ENCODE peak calls at places on chromosomes 13 and 19, in six cellular contexts. One of them, this sample, is unnamed.

GRCh38 chr19:16036397-16036925 is 39.8 kb upstream of the TPM4 start:
- DNase-seq in AG10803: no peak
- DNase-seq in stimulated activated CD4-positive, alpha-beta T cell treated with anti-CD3 and anti-CD28 coated beads, Interleukin-4, amount 100 ng/mL, for 48 hours: no peak
- DNase-seq in BJ: no peak
- DNase-seq in mucosa of descending colon: no peak
- DNase-seq in mucosa of gallbladder: no peak
- DNase-seq in this sample: no peak

GRCh38 chr19:55838906-55839305 is 2.6 kb downstream of the NLRP4 start:
- DNase-seq in AG10803: no peak
- DNase-seq in stimulated activated CD4-positive, alpha-beta T cell treated with anti-CD3 and anti-CD28 coated beads, Interleukin-4, amount 100 ng/mL, for 48 hours: no peak
- DNase-seq in BJ: no peak
- DNase-seq in mucosa of descending colon: no peak
- DNase-seq in mucosa of gallbladder: no peak
- DNase-seq in this sample: no peak

GRCh38 chr19:45523642-45524256 is 16.5 kb downstream of the VASP start:
- DNase-seq in AG10803: peak; percentile 82
- DNase-seq in stimulated activated CD4-positive, alpha-beta T cell treated with anti-CD3 and anti-CD28 coated beads, Interleukin-4, amount 100 ng/mL, for 48 hours: peak; percentile 64
- DNase-seq in BJ: no peak
- DNase-seq in mucosa of descending colon: peak; percentile 79
- DNase-seq in mucosa of gallbladder: peak; percentile 83
- DNase-seq in this sample: peak; percentile 86

GRCh38 chr19:41641879-41642485 is 15.1 kb upstream of the CEACAM4 start:
- DNase-seq in AG10803: peak; percentile 49
- DNase-seq in stimulated activated CD4-positive, alpha-beta T cell treated with anti-CD3 and anti-CD28 coated beads, Interleukin-4, amount 100 ng/mL, for 48 hours: peak; percentile 62
- DNase-seq in BJ: no peak
- DNase-seq in mucosa of descending colon: no peak
- DNase-seq in mucosa of gallbladder: peak; percentile 78
- DNase-seq in this sample: peak; percentile 52

GRCh38 chr13:23443110-23443509 is 9.6 kb upstream of the SACS start:
- DNase-seq in AG10803: no peak
- DNase-seq in stimulated activated CD4-positive, alpha-beta T cell treated with anti-CD3 and anti-CD28 coated beads, Interleukin-4, amount 100 ng/mL, for 48 hours: no peak
- DNase-seq in BJ: no peak
- DNase-seq in mucosa of descending colon: no peak
- DNase-seq in mucosa of gallbladder: no peak
- DNase-seq in this sample: no peak

GRCh38 chr19:47447470-47448359 is 24.0 kb downstream of the SLC8A2 start:
- DNase-seq in AG10803: no peak
- DNase-seq in stimulated activated CD4-positive, alpha-beta T cell treated with anti-CD3 and anti-CD28 coated beads, Interleukin-4, amount 100 ng/mL, for 48 hours: peak; percentile 83
- DNase-seq in BJ: no peak
- DNase-seq in mucosa of descending colon: peak; percentile 63
- DNase-seq in mucosa of gallbladder: peak; percentile 77
- DNase-seq in this sample: peak; percentile 98

GRCh38 chr19:3404324-3405260 is 38.2 kb downstream of the NFIC start:
- DNase-seq in AG10803: peak; percentile 94
- DNase-seq in stimulated activated CD4-positive, alpha-beta T cell treated with anti-CD3 and anti-CD28 coated beads, Interleukin-4, amount 100 ng/mL, for 48 hours: no peak
- DNase-seq in BJ: peak; percentile 42
- DNase-seq in mucosa of descending colon: peak; percentile 74
- DNase-seq in mucosa of gallbladder: peak; percentile 83
- DNase-seq in this sample: no peak

GRCh38 chr13:31638577-31638976 is 100.7 kb upstream of the RXFP2 start:
- DNase-seq in AG10803: peak; percentile 78
- DNase-seq in stimulated activated CD4-positive, alpha-beta T cell treated with anti-CD3 and anti-CD28 coated beads, Interleukin-4, amount 100 ng/mL, for 48 hours: no peak
- DNase-seq in BJ: peak; percentile 51
- DNase-seq in mucosa of descending colon: no peak
- DNase-seq in mucosa of gallbladder: no peak
- DNase-seq in this sample: no peak

GRCh38 chr13:112828756-112829155 is 138.9 kb downstream of the ATP11A start:
- DNase-seq in AG10803: no peak
- DNase-seq in stimulated activated CD4-positive, alpha-beta T cell treated with anti-CD3 and anti-CD28 coated beads, Interleukin-4, amount 100 ng/mL, for 48 hours: no peak
- DNase-seq in BJ: no peak
- DNase-seq in mucosa of descending colon: no peak
- DNase-seq in mucosa of gallbladder: no peak
- DNase-seq in this sample: no peak